ENCODE peak calls at places on chromosome 11, in eight cellular contexts. One of them, this sample, is unnamed.

GRCh38 chr11:848380-848931 is 5.8 kb downstream of the TSPAN4 start:
- DNase-seq in HepG2: no peak
- DNase-seq in K562: peak
- DNase-seq in H1: peak
- DNase-seq in mammary epithelial cell: no peak
- DNase-seq in neural progenitor cell: peak
- DNase-seq in GM23338: peak
- DNase-seq in MM.1S: peak
- DNase-seq in this sample: peak

GRCh38 chr11:78664606-78665005 is 89.9 kb upstream of the NARS2 start:
- DNase-seq in mammary epithelial cell: no peak
- DNase-seq in MM.1S: no peak
- DNase-seq in K562: no peak
- DNase-seq in HepG2: no peak
- DNase-seq in H1: no peak
- DNase-seq in GM23338: no peak
- DNase-seq in neural progenitor cell: no peak
- DNase-seq in this sample: no peak

GRCh38 chr11:58433638-58434203 is 5.8 kb upstream of the OR5B2 start:
- DNase-seq in HepG2: no peak
- DNase-seq in GM23338: no peak
- DNase-seq in mammary epithelial cell: no peak
- DNase-seq in MM.1S: peak
- DNase-seq in K562: no peak
- DNase-seq in H1: no peak
- DNase-seq in neural progenitor cell: no peak
- DNase-seq in this sample: no peak

GRCh38 chr11:22920939-22921565 is 60.8 kb upstream of the CCDC179 start:
- DNase-seq in HepG2: peak
- DNase-seq in GM23338: peak
- DNase-seq in neural progenitor cell: peak
- DNase-seq in MM.1S: peak
- DNase-seq in mammary epithelial cell: peak
- DNase-seq in H1: no peak
- DNase-seq in K562: no peak
- DNase-seq in this sample: peak

GRCh38 chr11:73249858-73250773 is 22.0 kb upstream of the P2RY6 start:
- DNase-seq in H1: no peak
- DNase-seq in GM23338: no peak
- DNase-seq in K562: no peak
- DNase-seq in neural progenitor cell: no peak
- DNase-seq in mammary epithelial cell: peak
- DNase-seq in MM.1S: peak
- DNase-seq in HepG2: no peak
- DNase-seq in this sample: no peak

GRCh38 chr11:128686745-128687177 is 7.1 kb upstream of the FLI1 start:
- DNase-seq in H1: peak
- DNase-seq in mammary epithelial cell: peak
- DNase-seq in GM23338: peak
- DNase-seq in HepG2: no peak
- DNase-seq in K562: no peak
- DNase-seq in MM.1S: peak
- DNase-seq in neural progenitor cell: peak
- DNase-seq in this sample: no peak

GRCh38 chr11:129894281-129895125 is 875 bp downstream of the NFRKB start:
- DNase-seq in MM.1S: peak
- DNase-seq in K562: no peak
- DNase-seq in GM23338: no peak
- DNase-seq in HepG2: no peak
- DNase-seq in mammary epithelial cell: peak
- DNase-seq in H1: no peak
- DNase-seq in neural progenitor cell: no peak
- DNase-seq in this sample: peak

GRCh38 chr11:95442531-95443050 is 211.6 kb upstream of the SESN3 start:
- DNase-seq in H1: no peak
- DNase-seq in MM.1S: no peak
- DNase-seq in GM23338: no peak
- DNase-seq in mammary epithelial cell: no peak
- DNase-seq in K562: no peak
- DNase-seq in HepG2: no peak
- DNase-seq in neural progenitor cell: peak
- DNase-seq in this sample: no peak

GRCh38 chr11:77658213-77659013 is 20.8 kb upstream of the CLNS1A start:
- DNase-seq in neural progenitor cell: no peak
- DNase-seq in K562: peak
- DNase-seq in GM23338: no peak
- DNase-seq in HepG2: no peak
- DNase-seq in H1: no peak
- DNase-seq in mammary epithelial cell: no peak
- DNase-seq in MM.1S: no peak
- DNase-seq in this sample: no peak

GRCh38 chr11:73198677-73199076 is 19.4 kb upstream of the P2RY2 start:
- DNase-seq in mammary epithelial cell: no peak
- DNase-seq in K562: peak
- DNase-seq in GM23338: peak
- DNase-seq in HepG2: peak
- DNase-seq in H1: no peak
- DNase-seq in neural progenitor cell: peak
- DNase-seq in MM.1S: no peak
- DNase-seq in this sample: no peak

GRCh38 chr11:60563553-60564235 is 48.5 kb downstream of the MS4A13 start:
- DNase-seq in HepG2: no peak
- DNase-seq in H1: peak
- DNase-seq in neural progenitor cell: no peak
- DNase-seq in mammary epithelial cell: peak
- DNase-seq in MM.1S: peak
- DNase-seq in K562: no peak
- DNase-seq in GM23338: peak
- DNase-seq in this sample: peak

GRCh38 chr11:46296520-46297448 is 19.3 kb downstream of the CREB3L1 start:
- DNase-seq in HepG2: no peak
- DNase-seq in K562: peak
- DNase-seq in GM23338: peak
- DNase-seq in MM.1S: no peak
- DNase-seq in neural progenitor cell: peak
- DNase-seq in mammary epithelial cell: no peak
- DNase-seq in H1: peak
- DNase-seq in this sample: no peak

GRCh38 chr11:3375552-3375951 is 3.4 kb downstream of the ZNF195 start:
- DNase-seq in K562: no peak
- DNase-seq in MM.1S: no peak
- DNase-seq in H1: no peak
- DNase-seq in mammary epithelial cell: peak
- DNase-seq in HepG2: no peak
- DNase-seq in neural progenitor cell: no peak
- DNase-seq in GM23338: no peak
- DNase-seq in this sample: no peak

GRCh38 chr11:4065086-4065485 is 29.5 kb upstream of the RRM1 start:
- DNase-seq in HepG2: no peak
- DNase-seq in neural progenitor cell: no peak
- DNase-seq in H1: no peak
- DNase-seq in K562: no peak
- DNase-seq in GM23338: no peak
- DNase-seq in mammary epithelial cell: no peak
- DNase-seq in MM.1S: no peak
- DNase-seq in this sample: no peak

GRCh38 chr11:71251761-71252433 is 480 bp downstream of the SHANK2 start:
- DNase-seq in H1: peak
- DNase-seq in mammary epithelial cell: no peak
- DNase-seq in K562: peak
- DNase-seq in HepG2: no peak
- DNase-seq in MM.1S: no peak
- DNase-seq in GM23338: peak
- DNase-seq in neural progenitor cell: peak
- DNase-seq in this sample: no peak

GRCh38 chr11:9838229-9838628 is 174.4 kb downstream of the SWAP70 start:
- DNase-seq in neural progenitor cell: no peak
- DNase-seq in mammary epithelial cell: no peak
- DNase-seq in H1: no peak
- DNase-seq in K562: no peak
- DNase-seq in GM23338: no peak
- DNase-seq in HepG2: no peak
- DNase-seq in MM.1S: no peak
- DNase-seq in this sample: no peak

GRCh38 chr11:16843307-16843706 is 104.9 kb downstream of the C11orf58 start:
- DNase-seq in mammary epithelial cell: no peak
- DNase-seq in K562: peak
- DNase-seq in neural progenitor cell: no peak
- DNase-seq in MM.1S: no peak
- DNase-seq in GM23338: no peak
- DNase-seq in HepG2: peak
- DNase-seq in H1: no peak
- DNase-seq in this sample: no peak

GRCh38 chr11:78853521-78853920 is 278.9 kb upstream of the NARS2 start:
- DNase-seq in HepG2: no peak
- DNase-seq in MM.1S: no peak
- DNase-seq in neural progenitor cell: no peak
- DNase-seq in mammary epithelial cell: no peak
- DNase-seq in K562: no peak
- DNase-seq in H1: no peak
- DNase-seq in GM23338: no peak
- DNase-seq in this sample: no peak

GRCh38 chr11:113613619-113614018 is 92.5 kb downstream of the TMPRSS5 start:
- DNase-seq in neural progenitor cell: no peak
- DNase-seq in K562: no peak
- DNase-seq in MM.1S: no peak
- DNase-seq in mammary epithelial cell: no peak
- DNase-seq in H1: no peak
- DNase-seq in HepG2: no peak
- DNase-seq in GM23338: peak
- DNase-seq in this sample: no peak

GRCh38 chr11:87463486-87464102 is 425.9 kb downstream of the TMEM135 start:
- DNase-seq in H1: no peak
- DNase-seq in HepG2: peak
- DNase-seq in GM23338: peak
- DNase-seq in mammary epithelial cell: peak
- DNase-seq in MM.1S: peak
- DNase-seq in neural progenitor cell: peak
- DNase-seq in K562: peak
- DNase-seq in this sample: no peak

GRCh38 chr11:11525283-11525682 is 96.5 kb downstream of the GALNT18 start:
- DNase-seq in MM.1S: no peak
- DNase-seq in H1: no peak
- DNase-seq in neural progenitor cell: no peak
- DNase-seq in GM23338: no peak
- DNase-seq in HepG2: no peak
- DNase-seq in K562: no peak
- DNase-seq in mammary epithelial cell: no peak
- DNase-seq in this sample: no peak

GRCh38 chr11:35725880-35726279 is 63.3 kb downstream of the TRIM44 start:
- DNase-seq in neural progenitor cell: no peak
- DNase-seq in MM.1S: no peak
- DNase-seq in mammary epithelial cell: peak
- DNase-seq in HepG2: no peak
- DNase-seq in K562: peak
- DNase-seq in H1: no peak
- DNase-seq in GM23338: no peak
- DNase-seq in this sample: no peak

GRCh38 chr11:93100211-93100610 is 97.6 kb downstream of the SLC36A4 start:
- DNase-seq in mammary epithelial cell: peak
- DNase-seq in neural progenitor cell: no peak
- DNase-seq in MM.1S: no peak
- DNase-seq in HepG2: no peak
- DNase-seq in H1: no peak
- DNase-seq in K562: no peak
- DNase-seq in GM23338: no peak
- DNase-seq in this sample: no peak

DNA sequence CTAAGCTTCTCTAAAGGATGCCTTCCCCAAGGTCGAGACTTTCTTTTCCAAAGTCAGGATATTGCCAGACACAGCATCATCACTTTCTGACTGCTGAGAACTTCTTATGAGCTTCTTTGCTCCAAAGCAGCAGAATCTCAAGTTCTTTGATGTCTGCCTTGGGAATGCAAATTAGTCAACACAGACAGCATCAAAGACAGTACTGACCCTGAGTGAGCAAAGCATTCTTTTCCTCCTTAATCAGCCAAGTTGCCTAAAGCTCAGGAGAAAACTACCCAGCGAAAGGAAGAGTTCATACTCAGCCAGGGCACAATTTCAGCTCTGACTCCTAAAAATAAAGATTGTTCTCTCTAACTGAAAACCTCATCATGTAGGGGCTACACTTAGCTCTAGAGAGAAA is 98.0 kb downstream of the SLC36A4 start:
- DNase-seq in K562: no peak
- DNase-seq in neural progenitor cell: no peak
- DNase-seq in GM23338: no peak
- DNase-seq in H1: no peak
- DNase-seq in MM.1S: no peak
- DNase-seq in HepG2: no peak
- DNase-seq in mammary epithelial cell: peak
- DNase-seq in this sample: no peak
- TF ChIP-seq EZH2 in K562: no peak
- TF ChIP-seq EZH2 in neural progenitor cell: no peak
- TF ChIP-seq EZH2 in GM23338: no peak
- TF ChIP-seq EZH2 in H1: no peak
- TF ChIP-seq EZH2 in MM.1S: no peak
- TF ChIP-seq EZH2 in HepG2: no peak
- TF ChIP-seq EZH2 in mammary epithelial cell: no peak
- TF ChIP-seq EZH2 in this sample: no peak

DNA sequence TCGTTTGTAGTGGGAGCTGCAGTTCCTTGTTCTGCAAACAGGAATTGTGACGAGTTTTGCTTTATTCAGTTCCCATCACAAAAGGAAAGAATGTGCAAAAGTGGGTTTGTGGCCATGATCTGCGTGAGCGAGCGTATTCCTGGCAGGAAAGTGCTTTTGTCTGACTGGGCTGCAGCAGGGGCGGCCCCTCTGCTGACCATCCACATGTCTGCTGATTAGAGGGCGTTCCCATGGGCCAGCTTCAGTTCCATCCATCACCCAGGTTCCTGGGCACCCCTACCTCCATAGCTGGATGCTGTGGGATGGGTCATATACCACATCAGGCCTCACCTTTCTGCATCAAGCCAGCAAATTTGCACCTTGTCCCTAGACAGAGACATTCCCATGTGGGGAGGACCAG is 28.9 kb upstream of the GAL start:
- DNase-seq in K562: no peak
- DNase-seq in mammary epithelial cell: no peak
- DNase-seq in neural progenitor cell: no peak
- DNase-seq in HepG2: no peak
- DNase-seq in H1: no peak
- DNase-seq in MM.1S: no peak
- DNase-seq in GM23338: no peak
- DNase-seq in this sample: no peak
- TF ChIP-seq CTCF in K562: no peak
- TF ChIP-seq CTCF in mammary epithelial cell: no peak
- TF ChIP-seq CTCF in neural progenitor cell: no peak
- TF ChIP-seq CTCF in HepG2: no peak
- TF ChIP-seq CTCF in H1: no peak
- TF ChIP-seq CTCF in MM.1S: no peak
- TF ChIP-seq CTCF in GM23338: no peak
- TF ChIP-seq CTCF in this sample: no peak

GRCh38 chr11:109519253-109519652 is 97.3 kb downstream of the C11orf87 start:
- DNase-seq in HepG2: no peak
- DNase-seq in K562: no peak
- DNase-seq in MM.1S: no peak
- DNase-seq in H1: no peak
- DNase-seq in mammary epithelial cell: no peak
- DNase-seq in GM23338: no peak
- DNase-seq in neural progenitor cell: no peak
- DNase-seq in this sample: no peak
- TF ChIP-seq EZH2 in HepG2: no peak
- TF ChIP-seq EZH2 in K562: no peak
- TF ChIP-seq EZH2 in MM.1S: no peak
- TF ChIP-seq EZH2 in H1: no peak
- TF ChIP-seq EZH2 in mammary epithelial cell: no peak
- TF ChIP-seq EZH2 in GM23338: no peak
- TF ChIP-seq EZH2 in neural progenitor cell: no peak
- TF ChIP-seq EZH2 in this sample: no peak

GRCh38 chr11:111069076-111069475 is 176.4 kb upstream of the POU2AF2 start:
- DNase-seq in mammary epithelial cell: peak
- DNase-seq in H1: no peak
- DNase-seq in HepG2: peak
- DNase-seq in neural progenitor cell: peak
- DNase-seq in K562: no peak
- DNase-seq in GM23338: peak
- DNase-seq in MM.1S: no peak
- DNase-seq in this sample: no peak
- TF ChIP-seq CTCF in mammary epithelial cell: peak
- TF ChIP-seq CTCF in H1: peak
- TF ChIP-seq CTCF in HepG2: no peak
- TF ChIP-seq CTCF in neural progenitor cell: peak
- TF ChIP-seq CTCF in K562: no peak
- TF ChIP-seq CTCF in GM23338: peak
- TF ChIP-seq CTCF in MM.1S: no peak
- TF ChIP-seq CTCF in this sample: no peak

This sample was measured in DND-41.